ENCODE peak calls at places on chromosomes 16 and 17, in seven cellular contexts. One of them, this sample, is unnamed.
A peak's percentile ranks its signal among the peaks of the same experiment; 100 is the strongest.

GRCh38 chr17:82019905-82020873 is 2.5 kb downstream of the CENPX start:
- DNase-seq in endothelial cell: peak; percentile 84
- DNase-seq in mucosa of descending colon: peak; percentile 78
- DNase-seq in left ventricle myocardium inferior: peak; percentile 51
- DNase-seq in pancreas: no peak
- DNase-seq in progenitor cell of endocrine pancreas: peak; percentile 65
- DNase-seq in foreskin keratinocyte: no peak
- DNase-seq in this sample: no peak

GRCh38 chr17:56292628-56293027 is 139.4 kb downstream of the ANKFN1 start:
- DNase-seq in endothelial cell: no peak
- DNase-seq in mucosa of descending colon: no peak
- DNase-seq in left ventricle myocardium inferior: no peak
- DNase-seq in pancreas: no peak
- DNase-seq in progenitor cell of endocrine pancreas: no peak
- DNase-seq in foreskin keratinocyte: peak; percentile 56
- DNase-seq in this sample: no peak

GRCh38 chr16:19083670-19084069 is 16.3 kb downstream of the COQ7 start:
- DNase-seq in endothelial cell: no peak
- DNase-seq in mucosa of descending colon: no peak
- DNase-seq in left ventricle myocardium inferior: no peak
- DNase-seq in pancreas: no peak
- DNase-seq in progenitor cell of endocrine pancreas: no peak
- DNase-seq in foreskin keratinocyte: no peak
- DNase-seq in this sample: no peak

GRCh38 chr17:70906808-70907207 is 737.5 kb downstream of the KCNJ2 start:
- DNase-seq in endothelial cell: no peak
- DNase-seq in mucosa of descending colon: no peak
- DNase-seq in left ventricle myocardium inferior: peak; percentile 20
- DNase-seq in pancreas: no peak
- DNase-seq in progenitor cell of endocrine pancreas: no peak
- DNase-seq in foreskin keratinocyte: no peak
- DNase-seq in this sample: no peak

GRCh38 chr17:12867726-12868125 is 78.4 kb downstream of the ARHGAP44 start:
- DNase-seq in endothelial cell: no peak
- DNase-seq in mucosa of descending colon: no peak
- DNase-seq in left ventricle myocardium inferior: no peak
- DNase-seq in pancreas: no peak
- DNase-seq in progenitor cell of endocrine pancreas: no peak
- DNase-seq in foreskin keratinocyte: no peak
- DNase-seq in this sample: no peak

GRCh38 chr17:6474376-6474775 is 30.1 kb downstream of the PIMREG start:
- DNase-seq in endothelial cell: no peak
- DNase-seq in mucosa of descending colon: peak; percentile 31
- DNase-seq in left ventricle myocardium inferior: no peak
- DNase-seq in pancreas: no peak
- DNase-seq in progenitor cell of endocrine pancreas: no peak
- DNase-seq in foreskin keratinocyte: no peak
- DNase-seq in this sample: no peak

GRCh38 chr16:1221628-1222552 is 3.2 kb downstream of the TPSG1 start:
- DNase-seq in endothelial cell: no peak
- DNase-seq in mucosa of descending colon: no peak
- DNase-seq in left ventricle myocardium inferior: no peak
- DNase-seq in pancreas: peak; percentile 40
- DNase-seq in progenitor cell of endocrine pancreas: no peak
- DNase-seq in foreskin keratinocyte: no peak
- DNase-seq in this sample: no peak

GRCh38 chr16:81765111-81765919 is 13.8 kb upstream of the PLCG2 start:
- DNase-seq in endothelial cell: no peak
- DNase-seq in mucosa of descending colon: no peak
- DNase-seq in left ventricle myocardium inferior: no peak
- DNase-seq in pancreas: no peak
- DNase-seq in progenitor cell of endocrine pancreas: no peak
- DNase-seq in foreskin keratinocyte: no peak
- DNase-seq in this sample: no peak

GRCh38 chr17:5355416-5356129 is 63.9 kb downstream of the NUP88 start:
- DNase-seq in endothelial cell: no peak
- DNase-seq in mucosa of descending colon: no peak
- DNase-seq in left ventricle myocardium inferior: no peak
- DNase-seq in pancreas: no peak
- DNase-seq in progenitor cell of endocrine pancreas: no peak
- DNase-seq in foreskin keratinocyte: no peak
- DNase-seq in this sample: no peak

GRCh38 chr17:13395346-13395745 is 206.4 kb downstream of the HS3ST3A1 start:
- DNase-seq in endothelial cell: no peak
- DNase-seq in mucosa of descending colon: no peak
- DNase-seq in left ventricle myocardium inferior: no peak
- DNase-seq in pancreas: no peak
- DNase-seq in progenitor cell of endocrine pancreas: no peak
- DNase-seq in foreskin keratinocyte: no peak
- DNase-seq in this sample: no peak

GRCh38 chr16:48590476-48590875 is 19.5 kb downstream of the N4BP1 start:
- DNase-seq in endothelial cell: no peak
- DNase-seq in mucosa of descending colon: no peak
- DNase-seq in left ventricle myocardium inferior: no peak
- DNase-seq in pancreas: no peak
- DNase-seq in progenitor cell of endocrine pancreas: no peak
- DNase-seq in foreskin keratinocyte: no peak
- DNase-seq in this sample: no peak

GRCh38 chr16:16857012-16857411 is 478.1 kb downstream of the NPIPA7 start:
- DNase-seq in endothelial cell: no peak
- DNase-seq in mucosa of descending colon: no peak
- DNase-seq in left ventricle myocardium inferior: no peak
- DNase-seq in pancreas: no peak
- DNase-seq in progenitor cell of endocrine pancreas: no peak
- DNase-seq in foreskin keratinocyte: no peak
- DNase-seq in this sample: no peak

GRCh38 chr17:3029213-3029913 is 34.0 kb downstream of the OR1D5 start:
- DNase-seq in endothelial cell: no peak
- DNase-seq in mucosa of descending colon: no peak
- DNase-seq in left ventricle myocardium inferior: peak; percentile 72
- DNase-seq in pancreas: no peak
- DNase-seq in progenitor cell of endocrine pancreas: no peak
- DNase-seq in foreskin keratinocyte: no peak
- DNase-seq in this sample: no peak

GRCh38 chr16:66521951-66522771 is 27.8 kb downstream of the TK2 start:
- DNase-seq in endothelial cell: no peak
- DNase-seq in mucosa of descending colon: peak; percentile 88
- DNase-seq in left ventricle myocardium inferior: peak; percentile 31
- DNase-seq in pancreas: no peak
- DNase-seq in progenitor cell of endocrine pancreas: no peak
- DNase-seq in foreskin keratinocyte: peak; percentile 86
- DNase-seq in this sample: no peak

GRCh38 chr17:57340160-57340981 is 84.0 kb downstream of the MSI2 start:
- DNase-seq in endothelial cell: no peak
- DNase-seq in mucosa of descending colon: no peak
- DNase-seq in left ventricle myocardium inferior: no peak
- DNase-seq in pancreas: no peak
- DNase-seq in progenitor cell of endocrine pancreas: no peak
- DNase-seq in foreskin keratinocyte: no peak
- DNase-seq in this sample: no peak

GRCh38 chr17:74325743-74326379 is at the start of gene KIF19:
- DNase-seq in endothelial cell: peak; percentile 68
- DNase-seq in mucosa of descending colon: no peak
- DNase-seq in left ventricle myocardium inferior: peak; percentile 56
- DNase-seq in pancreas: no peak
- DNase-seq in progenitor cell of endocrine pancreas: peak; percentile 26
- DNase-seq in foreskin keratinocyte: no peak
- DNase-seq in this sample: no peak

GRCh38 chr17:17681187-17681743 is at the start of gene RAI1:
- DNase-seq in endothelial cell: peak; percentile 86
- DNase-seq in mucosa of descending colon: peak; percentile 86
- DNase-seq in left ventricle myocardium inferior: peak; percentile 81
- DNase-seq in pancreas: peak; percentile 88
- DNase-seq in progenitor cell of endocrine pancreas: peak; percentile 76
- DNase-seq in foreskin keratinocyte: no peak
- DNase-seq in this sample: no peak

GRCh38 chr17:7589891-7590611 is at the start of gene SOX15:
- DNase-seq in endothelial cell: no peak
- DNase-seq in mucosa of descending colon: no peak
- DNase-seq in left ventricle myocardium inferior: no peak
- DNase-seq in pancreas: no peak
- DNase-seq in progenitor cell of endocrine pancreas: no peak
- DNase-seq in foreskin keratinocyte: peak; percentile 95
- DNase-seq in this sample: no peak

GRCh38 chr17:34797724-34798123 is 163.5 kb downstream of the CCT6B start:
- DNase-seq in endothelial cell: peak; percentile 75
- DNase-seq in mucosa of descending colon: no peak
- DNase-seq in left ventricle myocardium inferior: no peak
- DNase-seq in pancreas: no peak
- DNase-seq in progenitor cell of endocrine pancreas: peak; percentile 66
- DNase-seq in foreskin keratinocyte: no peak
- DNase-seq in this sample: no peak

GRCh38 chr16:68496689-68497088 is 42.4 kb upstream of the ZFP90 start:
- DNase-seq in endothelial cell: no peak
- DNase-seq in mucosa of descending colon: no peak
- DNase-seq in left ventricle myocardium inferior: no peak
- DNase-seq in pancreas: no peak
- DNase-seq in progenitor cell of endocrine pancreas: no peak
- DNase-seq in foreskin keratinocyte: no peak
- DNase-seq in this sample: no peak

GRCh38 chr16:78227855-78228254 is 128.4 kb downstream of the WWOX start:
- DNase-seq in endothelial cell: no peak
- DNase-seq in mucosa of descending colon: no peak
- DNase-seq in left ventricle myocardium inferior: no peak
- DNase-seq in pancreas: no peak
- DNase-seq in progenitor cell of endocrine pancreas: no peak
- DNase-seq in foreskin keratinocyte: no peak
- DNase-seq in this sample: no peak

GRCh38 chr17:27984404-27984803 is 58.1 kb upstream of the NLK start:
- DNase-seq in endothelial cell: no peak
- DNase-seq in mucosa of descending colon: no peak
- DNase-seq in left ventricle myocardium inferior: no peak
- DNase-seq in pancreas: no peak
- DNase-seq in progenitor cell of endocrine pancreas: no peak
- DNase-seq in foreskin keratinocyte: no peak
- DNase-seq in this sample: no peak

GRCh38 chr16:70725912-70726828 is 40.3 kb upstream of the MTSS2 start:
- DNase-seq in endothelial cell: no peak
- DNase-seq in mucosa of descending colon: no peak
- DNase-seq in left ventricle myocardium inferior: peak; percentile 79
- DNase-seq in pancreas: no peak
- DNase-seq in progenitor cell of endocrine pancreas: no peak
- DNase-seq in foreskin keratinocyte: no peak
- DNase-seq in this sample: no peak

GRCh38 chr17:67601897-67602296 is 115.8 kb upstream of the NOL11 start:
- DNase-seq in endothelial cell: no peak
- DNase-seq in mucosa of descending colon: no peak
- DNase-seq in left ventricle myocardium inferior: no peak
- DNase-seq in pancreas: no peak
- DNase-seq in progenitor cell of endocrine pancreas: no peak
- DNase-seq in foreskin keratinocyte: no peak
- DNase-seq in this sample: no peak

GRCh38 chr17:7139400-7139799 is 24.8 kb upstream of the ASGR2 start:
- DNase-seq in endothelial cell: no peak
- DNase-seq in mucosa of descending colon: no peak
- DNase-seq in left ventricle myocardium inferior: no peak
- DNase-seq in pancreas: no peak
- DNase-seq in progenitor cell of endocrine pancreas: no peak
- DNase-seq in foreskin keratinocyte: no peak
- DNase-seq in this sample: no peak

GRCh38 chr17:10624966-10625365 is 32.1 kb downstream of the MYH3 start:
- DNase-seq in endothelial cell: no peak
- DNase-seq in mucosa of descending colon: no peak
- DNase-seq in left ventricle myocardium inferior: no peak
- DNase-seq in pancreas: no peak
- DNase-seq in progenitor cell of endocrine pancreas: no peak
- DNase-seq in foreskin keratinocyte: no peak
- DNase-seq in this sample: no peak
- TF ChIP-seq CTCF in endothelial cell: no peak
- TF ChIP-seq CTCF in mucosa of descending colon: no peak
- TF ChIP-seq CTCF in left ventricle myocardium inferior: no peak
- TF ChIP-seq CTCF in pancreas: no peak
- TF ChIP-seq CTCF in progenitor cell of endocrine pancreas: no peak
- TF ChIP-seq CTCF in foreskin keratinocyte: no peak
- TF ChIP-seq CTCF in this sample: no peak

GRCh38 chr16:27355610-27356009 is 41.8 kb downstream of the IL4R start:
- DNase-seq in endothelial cell: peak; percentile 52
- DNase-seq in mucosa of descending colon: peak; percentile 63
- DNase-seq in left ventricle myocardium inferior: peak; percentile 43
- DNase-seq in pancreas: no peak
- DNase-seq in progenitor cell of endocrine pancreas: no peak
- DNase-seq in foreskin keratinocyte: no peak
- DNase-seq in this sample: no peak
- TF ChIP-seq CTCF in endothelial cell: peak; percentile 25
- TF ChIP-seq CTCF in mucosa of descending colon: no peak
- TF ChIP-seq CTCF in left ventricle myocardium inferior: peak; percentile 44
- TF ChIP-seq CTCF in pancreas: no peak
- TF ChIP-seq CTCF in progenitor cell of endocrine pancreas: peak; percentile 9
- TF ChIP-seq CTCF in foreskin keratinocyte: peak; percentile 56
- TF ChIP-seq CTCF in this sample: no peak

DNA sequence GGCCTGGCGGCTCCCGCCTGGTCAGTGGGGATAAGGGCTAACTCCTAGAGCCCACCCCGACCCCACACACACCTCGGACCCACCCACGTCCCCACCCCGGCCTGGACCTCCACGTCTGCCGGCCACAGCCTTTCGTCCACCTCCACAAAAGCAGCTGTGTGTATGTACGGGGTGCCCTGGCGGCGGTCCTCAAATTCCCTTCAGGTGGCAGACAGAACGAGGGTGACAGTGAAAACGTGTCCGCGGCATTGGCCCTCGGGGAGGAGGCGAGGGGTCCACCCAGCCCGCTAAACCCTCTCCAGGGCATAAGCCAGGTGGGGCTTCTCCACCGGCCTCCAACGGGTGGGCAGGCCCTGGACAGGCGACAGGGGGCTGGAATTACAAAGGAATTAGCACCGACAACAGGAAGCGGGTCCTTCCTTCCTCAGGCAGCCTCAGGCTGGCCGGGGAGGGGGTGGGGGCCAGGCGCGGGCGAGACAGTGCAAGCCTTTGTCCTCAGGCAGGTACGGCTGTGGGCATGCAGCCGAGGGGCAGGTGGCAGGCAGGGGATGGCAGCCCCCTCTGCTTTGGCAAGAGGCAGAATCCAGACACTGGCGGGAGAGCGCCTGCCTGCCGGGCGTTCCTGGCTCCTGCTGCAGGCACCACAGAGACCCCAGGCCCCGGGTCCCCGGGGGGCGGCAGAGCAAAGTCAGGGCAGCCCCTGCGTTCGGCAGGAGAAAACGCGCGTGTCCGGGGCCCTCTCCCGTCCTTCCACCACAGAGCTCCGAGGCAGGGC is 12.3 kb upstream of the PITPNA start:
- DNase-seq in endothelial cell: peak; percentile 73
- DNase-seq in mucosa of descending colon: no peak
- DNase-seq in left ventricle myocardium inferior: no peak
- DNase-seq in pancreas: peak; percentile 83
- DNase-seq in progenitor cell of endocrine pancreas: no peak
- DNase-seq in foreskin keratinocyte: no peak
- DNase-seq in this sample: no peak
- TF ChIP-seq CTCF in endothelial cell: no peak
- TF ChIP-seq CTCF in mucosa of descending colon: no peak
- TF ChIP-seq CTCF in left ventricle myocardium inferior: no peak
- TF ChIP-seq CTCF in pancreas: peak; percentile 24
- TF ChIP-seq CTCF in progenitor cell of endocrine pancreas: no peak
- TF ChIP-seq CTCF in foreskin keratinocyte: no peak
- TF ChIP-seq CTCF in this sample: no peak

DNA sequence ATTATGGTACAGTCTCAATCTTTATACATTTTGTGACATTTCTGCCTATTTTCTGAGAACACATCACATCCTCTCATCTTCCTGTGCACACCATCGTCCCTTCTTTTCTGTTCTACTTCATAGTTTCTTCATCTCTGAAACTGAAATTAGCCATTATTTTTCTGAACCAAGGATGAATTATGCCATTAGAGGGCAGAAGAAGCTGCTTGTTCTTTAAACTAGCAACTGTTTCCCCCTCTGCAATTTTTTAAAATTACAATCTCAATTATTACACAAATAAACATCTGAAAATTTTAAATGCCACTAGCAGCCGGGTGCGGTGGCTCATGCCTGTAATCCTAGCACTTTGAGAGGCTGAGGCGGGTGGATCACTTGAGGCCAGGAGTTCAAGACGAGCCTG is 41.3 kb downstream of the RBBP6 start:
- DNase-seq in endothelial cell: no peak
- DNase-seq in mucosa of descending colon: no peak
- DNase-seq in left ventricle myocardium inferior: no peak
- DNase-seq in pancreas: no peak
- DNase-seq in progenitor cell of endocrine pancreas: no peak
- DNase-seq in foreskin keratinocyte: peak; percentile 14
- DNase-seq in this sample: no peak
- TF ChIP-seq CTCF in endothelial cell: no peak
- TF ChIP-seq CTCF in mucosa of descending colon: no peak
- TF ChIP-seq CTCF in left ventricle myocardium inferior: peak; percentile 53
- TF ChIP-seq CTCF in pancreas: no peak
- TF ChIP-seq CTCF in progenitor cell of endocrine pancreas: peak; percentile 15
- TF ChIP-seq CTCF in foreskin keratinocyte: peak; percentile 74
- TF ChIP-seq CTCF in this sample: no peak